ENCODE peak calls at places on chromosomes 6 and 20, in seven cellular contexts. One of them, this sample, is unnamed.

GRCh38 chr6:170042596-170043118 is 248.2 kb downstream of the DLL1 start:
- DNase-seq in H1: no peak
- DNase-seq in HepG2: no peak
- DNase-seq in K562: peak
- DNase-seq in HCT116: no peak
- DNase-seq in SK-N-SH: no peak
- DNase-seq in GM12878: no peak
- DNase-seq in this sample: no peak

GRCh38 chr6:7624781-7625710 is 35.0 kb downstream of the SNRNP48 start:
- DNase-seq in H1: no peak
- DNase-seq in HepG2: no peak
- DNase-seq in K562: no peak
- DNase-seq in HCT116: no peak
- DNase-seq in SK-N-SH: no peak
- DNase-seq in GM12878: no peak
- DNase-seq in this sample: no peak

GRCh38 chr6:140784573-140784972 is 1348.2 kb upstream of the GJE1 start:
- DNase-seq in H1: no peak
- DNase-seq in HepG2: no peak
- DNase-seq in K562: no peak
- DNase-seq in HCT116: no peak
- DNase-seq in SK-N-SH: no peak
- DNase-seq in GM12878: no peak
- DNase-seq in this sample: no peak

GRCh38 chr6:34672657-34673043 is 23.9 kb downstream of the ILRUN start:
- DNase-seq in H1: no peak
- DNase-seq in HepG2: no peak
- DNase-seq in K562: no peak
- DNase-seq in HCT116: no peak
- DNase-seq in SK-N-SH: no peak
- DNase-seq in GM12878: no peak
- DNase-seq in this sample: no peak

GRCh38 chr6:82882363-82883033 is 183.1 kb downstream of the UBE3D start:
- DNase-seq in H1: no peak
- DNase-seq in HepG2: no peak
- DNase-seq in K562: no peak
- DNase-seq in HCT116: no peak
- DNase-seq in SK-N-SH: no peak
- DNase-seq in GM12878: no peak
- DNase-seq in this sample: no peak

GRCh38 chr6:186221-186965 is 105.9 kb upstream of the DUSP22 start:
- DNase-seq in H1: no peak
- DNase-seq in HepG2: peak
- DNase-seq in K562: no peak
- DNase-seq in HCT116: no peak
- DNase-seq in SK-N-SH: no peak
- DNase-seq in GM12878: no peak
- DNase-seq in this sample: no peak

GRCh38 chr6:156780117-156780641 is 3.0 kb downstream of the ARID1B start:
- DNase-seq in H1: no peak
- DNase-seq in HepG2: peak
- DNase-seq in K562: peak
- DNase-seq in HCT116: peak
- DNase-seq in SK-N-SH: peak
- DNase-seq in GM12878: peak
- DNase-seq in this sample: peak

GRCh38 chr20:35821807-35822242 is 50.0 kb downstream of the PHF20 start:
- DNase-seq in H1: no peak
- DNase-seq in HepG2: peak
- DNase-seq in K562: no peak
- DNase-seq in HCT116: no peak
- DNase-seq in SK-N-SH: no peak
- DNase-seq in GM12878: no peak
- DNase-seq in this sample: no peak

GRCh38 chr20:48636301-48636700 is 191.5 kb downstream of the PREX1 start:
- DNase-seq in H1: no peak
- DNase-seq in HepG2: no peak
- DNase-seq in K562: no peak
- DNase-seq in HCT116: no peak
- DNase-seq in SK-N-SH: peak
- DNase-seq in GM12878: no peak
- DNase-seq in this sample: no peak

GRCh38 chr6:139568956-139569538 is 194.6 kb upstream of the CITED2 start:
- DNase-seq in H1: no peak
- DNase-seq in HepG2: no peak
- DNase-seq in K562: no peak
- DNase-seq in HCT116: no peak
- DNase-seq in SK-N-SH: peak
- DNase-seq in GM12878: no peak
- DNase-seq in this sample: no peak

GRCh38 chr20:58021481-58021880 is 207.0 kb downstream of the ANKRD60 start:
- DNase-seq in H1: peak
- DNase-seq in HepG2: no peak
- DNase-seq in K562: peak
- DNase-seq in HCT116: no peak
- DNase-seq in SK-N-SH: peak
- DNase-seq in GM12878: no peak
- DNase-seq in this sample: peak

GRCh38 chr6:39714802-39715201 is 10.4 kb downstream of the KIF6 start:
- DNase-seq in H1: no peak
- DNase-seq in HepG2: no peak
- DNase-seq in K562: no peak
- DNase-seq in HCT116: no peak
- DNase-seq in SK-N-SH: no peak
- DNase-seq in GM12878: no peak
- DNase-seq in this sample: peak

GRCh38 chr6:117077300-117077699 is 188.1 kb upstream of the VGLL2 start:
- DNase-seq in H1: no peak
- DNase-seq in HepG2: no peak
- DNase-seq in K562: no peak
- DNase-seq in HCT116: no peak
- DNase-seq in SK-N-SH: no peak
- DNase-seq in GM12878: no peak
- DNase-seq in this sample: no peak

GRCh38 chr6:64969139-64969538 is 737.9 kb downstream of the EYS start:
- DNase-seq in H1: no peak
- DNase-seq in HepG2: no peak
- DNase-seq in K562: no peak
- DNase-seq in HCT116: no peak
- DNase-seq in SK-N-SH: no peak
- DNase-seq in GM12878: no peak
- DNase-seq in this sample: no peak

GRCh38 chr6:155450194-155450593 is 5.4 kb downstream of the NOX3 start:
- DNase-seq in H1: no peak
- DNase-seq in HepG2: no peak
- DNase-seq in K562: no peak
- DNase-seq in HCT116: no peak
- DNase-seq in SK-N-SH: no peak
- DNase-seq in GM12878: no peak
- DNase-seq in this sample: no peak

GRCh38 chr6:84456803-84457202 is 229.4 kb upstream of the CEP162 start:
- DNase-seq in H1: no peak
- DNase-seq in HepG2: no peak
- DNase-seq in K562: no peak
- DNase-seq in HCT116: no peak
- DNase-seq in SK-N-SH: no peak
- DNase-seq in GM12878: no peak
- DNase-seq in this sample: no peak

GRCh38 chr6:130148181-130148580 is 74.6 kb downstream of the SAMD3 start:
- DNase-seq in H1: no peak
- DNase-seq in HepG2: no peak
- DNase-seq in K562: no peak
- DNase-seq in HCT116: no peak
- DNase-seq in SK-N-SH: no peak
- DNase-seq in GM12878: no peak
- DNase-seq in this sample: peak

DNA sequence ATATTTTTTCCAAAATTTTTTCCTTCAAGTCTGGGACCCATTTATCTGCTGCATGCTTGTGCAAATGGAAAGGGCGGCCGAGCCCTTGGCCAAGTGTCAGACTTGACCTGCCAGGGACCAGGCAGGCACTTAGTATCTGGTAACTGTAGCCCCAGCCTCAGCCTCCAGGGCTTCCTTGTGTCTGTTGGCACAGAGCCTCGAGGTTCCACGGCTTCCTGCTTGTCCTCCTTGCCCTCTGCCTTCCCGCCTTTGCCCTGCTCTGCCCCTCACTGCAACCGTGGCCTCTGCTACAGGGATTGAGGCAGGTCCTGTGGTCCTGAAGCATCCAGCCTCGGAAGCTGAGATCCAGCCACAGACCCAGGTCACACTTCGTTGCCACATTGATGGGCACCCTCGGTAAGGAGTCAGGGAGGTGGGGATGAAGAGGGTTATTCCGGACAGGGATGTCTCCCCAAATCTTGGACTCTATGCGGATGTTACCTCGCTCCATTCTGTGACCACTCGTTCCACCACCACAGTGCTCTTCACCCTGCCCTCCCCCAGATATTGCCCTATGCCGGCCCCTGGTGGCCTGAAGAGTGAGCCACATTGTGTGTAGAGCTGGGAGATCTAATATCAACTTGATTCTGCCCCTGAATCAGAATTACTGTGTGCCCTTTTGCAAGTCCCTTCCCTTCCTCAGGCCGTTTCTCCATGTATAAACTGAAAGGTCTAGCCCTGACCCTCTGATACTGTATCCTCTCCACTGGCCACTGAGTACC is 41.5 kb upstream of the SRF start:
- DNase-seq in H1: peak
- DNase-seq in HepG2: peak
- DNase-seq in K562: peak
- DNase-seq in HCT116: no peak
- DNase-seq in SK-N-SH: peak
- DNase-seq in GM12878: no peak
- DNase-seq in this sample: peak
- TF ChIP-seq JUND in H1: peak
- TF ChIP-seq JUND in HepG2: no peak
- TF ChIP-seq JUND in K562: no peak
- TF ChIP-seq JUND in HCT116: no peak
- TF ChIP-seq JUND in SK-N-SH: no peak
- TF ChIP-seq JUND in GM12878: no peak
- TF ChIP-seq JUND in this sample: no peak

DNA sequence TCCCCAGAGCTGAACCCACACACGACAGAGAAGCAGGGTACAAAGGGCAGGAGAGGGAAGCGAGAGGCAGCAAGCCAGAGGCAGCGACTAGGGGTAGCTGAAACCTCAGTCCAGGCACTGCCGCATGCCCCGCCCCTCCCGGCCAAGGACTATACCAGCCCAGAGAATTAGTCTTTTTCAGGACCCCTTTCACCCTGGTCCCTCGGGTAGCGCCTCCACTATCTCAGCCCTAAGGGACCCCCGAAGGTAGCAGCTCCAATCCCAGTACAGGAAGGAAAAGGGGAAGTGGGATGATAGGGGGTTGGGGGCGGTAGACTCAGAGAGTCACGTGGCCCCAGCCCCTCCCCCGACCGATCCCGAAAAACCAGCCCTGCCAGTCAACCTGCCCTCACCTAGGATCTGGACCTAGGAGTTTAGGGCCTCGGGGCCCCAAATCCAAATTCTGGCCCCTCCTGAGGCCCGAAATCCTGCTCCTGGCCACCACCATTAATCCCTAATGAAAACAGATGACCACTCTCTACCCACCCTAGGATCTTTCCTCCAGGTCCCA is 1.3 kb downstream of the RGL2 start:
- DNase-seq in H1: peak
- DNase-seq in HepG2: no peak
- DNase-seq in K562: peak
- DNase-seq in HCT116: no peak
- DNase-seq in SK-N-SH: peak
- DNase-seq in GM12878: no peak
- DNase-seq in this sample: peak
- TF ChIP-seq JUND in H1: no peak
- TF ChIP-seq JUND in HepG2: no peak
- TF ChIP-seq JUND in K562: no peak
- TF ChIP-seq JUND in HCT116: no peak
- TF ChIP-seq JUND in SK-N-SH: no peak
- TF ChIP-seq JUND in GM12878: no peak
- TF ChIP-seq JUND in this sample: peak

GRCh38 chr6:74606488-74607135 is 599.2 kb downstream of the COL12A1 start:
- DNase-seq in H1: no peak
- DNase-seq in HepG2: no peak
- DNase-seq in K562: no peak
- DNase-seq in HCT116: no peak
- DNase-seq in SK-N-SH: no peak
- DNase-seq in GM12878: no peak
- DNase-seq in this sample: no peak
- TF ChIP-seq JUND in H1: no peak
- TF ChIP-seq JUND in HepG2: no peak
- TF ChIP-seq JUND in K562: no peak
- TF ChIP-seq JUND in HCT116: no peak
- TF ChIP-seq JUND in SK-N-SH: no peak
- TF ChIP-seq JUND in GM12878: no peak
- TF ChIP-seq JUND in this sample: no peak

DNA sequence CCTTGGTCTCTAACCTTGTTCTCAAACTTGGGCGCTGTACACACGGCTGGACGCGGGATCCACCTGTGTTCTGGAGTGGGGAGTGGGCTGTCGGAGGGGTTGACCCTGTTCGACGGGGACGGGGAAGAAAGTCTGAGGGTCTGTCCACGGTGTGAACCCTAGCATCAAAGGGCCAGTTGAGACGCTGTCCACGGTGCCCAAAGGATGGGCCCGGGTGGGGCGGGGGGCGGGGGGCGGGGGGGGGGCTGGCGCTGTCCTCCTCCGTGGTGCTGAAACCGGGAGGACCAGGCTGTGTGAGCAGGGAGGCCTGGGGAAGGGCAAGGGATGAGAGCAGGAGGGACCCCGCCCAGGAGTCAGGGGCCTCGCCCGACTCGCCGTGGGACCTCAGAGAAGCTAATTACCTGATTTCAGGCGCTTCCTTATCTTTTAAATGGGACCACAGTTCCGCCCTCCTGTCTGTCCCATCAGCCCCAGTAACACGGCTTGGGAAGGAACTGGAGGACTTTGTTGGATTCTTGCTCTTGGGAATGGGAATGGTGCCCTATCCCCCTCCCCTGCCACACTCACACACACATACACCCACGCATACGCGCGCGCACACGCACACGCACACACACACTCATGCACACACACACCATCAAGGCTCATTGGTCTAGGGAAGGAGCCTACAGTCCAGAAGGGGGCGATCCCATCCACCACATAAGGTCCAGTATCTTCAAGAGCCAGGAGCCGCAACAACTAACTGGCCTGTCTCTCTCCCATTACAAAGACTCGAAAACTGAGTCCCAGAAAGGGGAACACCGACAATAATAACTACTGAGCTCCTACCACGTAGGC is 1.0 kb upstream of the VSTM2L start:
- DNase-seq in H1: peak
- DNase-seq in HepG2: peak
- DNase-seq in K562: peak
- DNase-seq in HCT116: peak
- DNase-seq in SK-N-SH: peak
- DNase-seq in GM12878: no peak
- DNase-seq in this sample: peak
- TF ChIP-seq JUND in H1: no peak
- TF ChIP-seq JUND in HepG2: no peak
- TF ChIP-seq JUND in K562: no peak
- TF ChIP-seq JUND in HCT116: no peak
- TF ChIP-seq JUND in SK-N-SH: no peak
- TF ChIP-seq JUND in GM12878: no peak
- TF ChIP-seq JUND in this sample: no peak

This sample was measured in T47D.